ENCODE peak calls at places on chromosomes 7 and 10, in five cellular contexts. R, H, T, C and W are unnamed samples.

GRCh38 chr10:119505131-119505551 is 37.4 kb downstream of the RGS10 start:
- DNase-seq in T (no peak), C (no peak), R (no peak), H (no peak), W (no peak)

GRCh38 chr10:99966306-99966705 is 43.4 kb downstream of the DNMBP start:
- DNase-seq in R (no peak), T (peak), C (no peak), H (no peak), W (no peak)

GRCh38 chr10:129892571-129893045 is 71.5 kb downstream of the EBF3 start:
- DNase-seq in R (no peak), C (no peak), T (no peak), H (no peak), W (no peak)

GRCh38 chr7:111872837-111873646 is 310.8 kb upstream of the IMMP2L start:
- DNase-seq in R (no peak), C (no peak), H (no peak), T (peak), W (no peak)

GRCh38 chr7:41733063-41733398 is 30.1 kb upstream of the INHBA start:
- DNase-seq in H (no peak), C (no peak), T (no peak), R (no peak), W (no peak)

GRCh38 chr7:98879198-98879988 is 1.1 kb downstream of the TRRAP start:
- DNase-seq in T (peak), H (no peak), R (no peak), C (peak), W (no peak)

GRCh38 chr10:63976538-63976937 is 455.3 kb downstream of the REEP3 start:
- DNase-seq in C (peak), T (peak), R (no peak), H (no peak), W (no peak)

GRCh38 chr10:93947055-93947454 is 46.7 kb upstream of the PLCE1 start:
- DNase-seq in H (peak), C (no peak), T (no peak), R (no peak), W (no peak)

GRCh38 chr10:114653926-114654325 is 4.1 kb downstream of the ABLIM1 start:
- DNase-seq in R (no peak), C (no peak), H (no peak), T (no peak), W (no peak)

GRCh38 chr10:21022821-21023220 is 125.7 kb upstream of the NEBL start:
- DNase-seq in H (no peak), R (no peak), T (no peak), C (no peak), W (no peak)

GRCh38 chr7:92988051-92988450 is 129.7 kb downstream of the SAMD9 start:
- DNase-seq in T (peak), C (no peak), H (no peak), R (no peak), W (no peak)

GRCh38 chr10:905972-906371 is 25.5 kb downstream of the LARP4B start:
- DNase-seq in R (no peak), H (no peak), T (no peak), C (no peak), W (no peak)

GRCh38 chr7:70828366-70828765 is 303.6 kb upstream of the GALNT17 start:
- DNase-seq in R (no peak), H (no peak), T (no peak), C (no peak), W (no peak)

GRCh38 chr7:100271716-100272537 is 35.6 kb upstream of the SPDYE3 start:
- DNase-seq in T (peak), C (peak), R (peak), H (peak), W (peak)

GRCh38 chr10:29668628-29669027 is 33.9 kb upstream of the SVIL start:
- DNase-seq in R (no peak), H (no peak), C (no peak), T (no peak), W (no peak)

GRCh38 chr10:129769381-129770116 is 194.5 kb downstream of the EBF3 start:
- DNase-seq in T (no peak), C (no peak), H (no peak), R (no peak), W (peak)

GRCh38 chr7:43650457-43651052 is 67.6 kb downstream of the STK17A start:
- DNase-seq in R (no peak), C (no peak), T (peak), H (no peak), W (no peak)

GRCh38 chr10:104735036-104735435 is 93.9 kb downstream of the SORCS3 start:
- DNase-seq in C (no peak), R (no peak), T (no peak), H (no peak), W (no peak)

GRCh38 chr10:123301077-123301875 is 147.1 kb downstream of the BUB3 start:
- DNase-seq in C (no peak), H (peak), R (no peak), T (no peak), W (no peak)

GRCh38 chr7:34451923-34452322 is 206.1 kb upstream of the NPSR1 start:
- DNase-seq in T (no peak), H (no peak), C (no peak), R (no peak), W (no peak)

GRCh38 chr7:130150587-130150986 is 54.6 kb downstream of the TMEM209 start:
- DNase-seq in C (no peak), T (no peak), R (no peak), H (no peak), W (peak)

GRCh38 chr7:156473476-156474240 is 166.9 kb upstream of the RNF32 start:
- DNase-seq in R (no peak), H (no peak), T (peak), C (peak), W (peak)

GRCh38 chr10:50312464-50313437 is 61.4 kb upstream of the ASAH2 start:
- DNase-seq in R (no peak), T (no peak), C (no peak), H (no peak), W (no peak)

GRCh38 chr10:104450954-104451353 is 97.3 kb downstream of the CFAP58 start:
- DNase-seq in T (no peak), C (no peak), H (no peak), R (no peak), W (no peak)